ENCODE peak calls at places on chromosomes 6 and 20, in five cellular contexts. Q, L, Y, C and H are unnamed samples.

GRCh38 chr6:26025894-26026832 is 61.1 kb upstream of the HFE start:
- DNase-seq in Q (peak), L (peak), Y (peak), C (peak), H (peak)

GRCh38 chr6:38957426-38957825 is 91.2 kb upstream of the GLP1R start:
- DNase-seq in Q (no peak), L (no peak), Y (no peak), C (no peak), H (no peak)

GRCh38 chr6:17902953-17903352 is 84.5 kb downstream of the KIF13A start:
- DNase-seq in Q (no peak), L (no peak), Y (no peak), C (no peak), H (no peak)

GRCh38 chr6:25682324-25682723 is 30.3 kb downstream of the SCGN start:
- DNase-seq in Q (no peak), L (no peak), Y (no peak), C (no peak), H (no peak)

GRCh38 chr6:130674604-130675003 is 152.6 kb upstream of the SMLR1 start:
- DNase-seq in Q (no peak), L (no peak), Y (no peak), C (no peak), H (no peak)

GRCh38 chr6:52672422-52673025 is 1.6 kb downstream of the TMEM14A start:
- DNase-seq in Q (no peak), L (no peak), Y (no peak), C (no peak), H (no peak)

GRCh38 chr6:76230711-76231110 is 158.2 kb upstream of the IMPG1 start:
- DNase-seq in Q (no peak), L (no peak), Y (no peak), C (no peak), H (no peak)

GRCh38 chr6:14948586-14949245 is 297.2 kb upstream of the JARID2 start:
- DNase-seq in Q (no peak), L (no peak), Y (no peak), C (no peak), H (no peak)

GRCh38 chr6:145815351-145815772 is 767 bp upstream of the FBXO30 start:
- DNase-seq in Q (no peak), L (no peak), Y (no peak), C (peak), H (peak)

GRCh38 chr6:116507324-116507723 is 4.1 kb upstream of the CALHM5 start:
- DNase-seq in Q (no peak), L (no peak), Y (no peak), C (no peak), H (no peak)

GRCh38 chr6:82227770-82228169 is 19.8 kb downstream of the IBTK start:
- DNase-seq in Q (no peak), L (no peak), Y (no peak), C (no peak), H (no peak)

GRCh38 chr6:291697-292505 is at the start of gene DUSP22:
- DNase-seq in Q (no peak), L (peak), Y (no peak), C (peak), H (peak)

GRCh38 chr20:44247131-44247571 is at the start of gene GDAP1L1:
- DNase-seq in Q (peak), L (no peak), Y (no peak), C (peak), H (no peak)

GRCh38 chr6:114068119-114068518 is 97.2 kb upstream of the HDAC2 start:
- DNase-seq in Q (no peak), L (no peak), Y (no peak), C (no peak), H (no peak)